ENCODE peak calls at places on chromosomes 6 and 20, in five cellular contexts. M, E, U, I and T are unnamed samples.

GRCh38 chr20:58651548-58651822 is 402 bp downstream of the STX16 start:
- DNase-seq in E (no peak), M (no peak), I (no peak), U (no peak), T (peak; percentile 25)

GRCh38 chr20:47744803-47745202 is 40.5 kb downstream of the SULF2 start:
- DNase-seq in E (no peak), M (no peak), U (no peak), I (no peak), T (no peak)

GRCh38 chr20:1327241-1327653 is 1.7 kb downstream of the SDCBP2 start:
- DNase-seq in U (no peak), M (no peak), E (peak; percentile 75), I (no peak), T (peak; percentile 75)

GRCh38 chr6:20310185-20310584 is 91.5 kb upstream of the E2F3 start:
- DNase-seq in E (no peak), U (no peak), I (no peak), M (no peak), T (no peak)

GRCh38 chr6:35061102-35061615 is 80.0 kb downstream of the TCP11 start:
- DNase-seq in E (no peak), M (no peak), I (no peak), U (no peak), T (no peak)

GRCh38 chr6:7411328-7411727 is 21.7 kb downstream of the RIOK1 start:
- DNase-seq in U (no peak), M (no peak), I (no peak), E (no peak), T (no peak)

GRCh38 chr6:119348308-119349040 is 1.1 kb downstream of the MAN1A1 start:
- DNase-seq in M (peak; percentile 14), E (no peak), U (peak; percentile 18), I (peak; percentile 74), T (peak; percentile 43)

GRCh38 chr6:90294614-90294988 is 2.0 kb downstream of the BACH2 start:
- DNase-seq in U (peak; percentile 12), I (no peak), E (no peak), M (peak; percentile 68), T (no peak)

DNA sequence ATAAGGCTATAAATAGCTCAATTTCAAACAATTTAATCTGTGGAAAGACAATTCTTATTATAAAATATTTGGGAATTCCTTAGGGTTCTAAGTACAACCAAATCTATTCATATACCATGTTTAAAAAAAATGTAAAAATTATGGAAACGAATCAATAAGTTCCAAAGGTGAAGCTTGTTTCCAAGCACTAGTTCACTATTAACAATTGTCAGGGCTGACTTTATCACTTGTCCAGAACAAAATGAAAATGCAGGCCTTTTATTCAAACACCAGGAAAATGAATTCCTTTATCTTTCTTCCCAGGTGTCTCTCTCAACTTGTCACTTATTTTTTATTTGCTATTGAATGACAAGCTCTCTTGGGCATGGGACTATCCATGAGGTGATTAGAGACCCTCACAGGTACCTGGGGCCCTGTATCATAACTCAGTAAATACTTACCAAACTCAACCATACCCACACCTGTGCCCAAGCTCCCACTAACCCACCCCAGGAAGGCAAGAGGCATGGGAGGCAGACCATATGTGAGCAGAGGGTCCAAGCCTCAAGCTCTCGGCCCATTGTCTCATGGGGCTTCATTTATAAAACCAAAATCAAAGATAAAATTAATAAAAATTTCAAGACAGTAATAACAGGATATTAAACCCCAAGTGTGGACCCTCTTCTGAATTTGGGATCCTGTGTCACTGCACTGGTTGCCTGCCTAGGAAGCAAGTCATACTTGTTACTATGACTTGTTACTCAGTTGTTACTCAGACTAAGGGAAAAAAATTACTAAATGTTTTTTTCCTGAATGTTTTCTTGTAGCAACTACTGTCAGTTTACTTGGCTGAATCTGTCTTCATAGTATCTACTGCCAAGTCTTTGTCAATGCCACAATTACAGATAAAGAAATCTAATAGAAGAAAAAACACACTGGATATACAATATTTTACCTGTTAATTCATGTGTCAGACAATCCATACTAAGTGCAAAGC is 54.7 kb downstream of the PTPRK start:
- DNase-seq in M (no peak), U (no peak), I (no peak), E (no peak), T (no peak)
- H3K27ac ChIP-seq in M (no peak overlapping the region), U (no peak overlapping the region), I (peak overlapping the region; percentile 55), E (no peak overlapping the region), T (no peak overlapping the region)

DNA sequence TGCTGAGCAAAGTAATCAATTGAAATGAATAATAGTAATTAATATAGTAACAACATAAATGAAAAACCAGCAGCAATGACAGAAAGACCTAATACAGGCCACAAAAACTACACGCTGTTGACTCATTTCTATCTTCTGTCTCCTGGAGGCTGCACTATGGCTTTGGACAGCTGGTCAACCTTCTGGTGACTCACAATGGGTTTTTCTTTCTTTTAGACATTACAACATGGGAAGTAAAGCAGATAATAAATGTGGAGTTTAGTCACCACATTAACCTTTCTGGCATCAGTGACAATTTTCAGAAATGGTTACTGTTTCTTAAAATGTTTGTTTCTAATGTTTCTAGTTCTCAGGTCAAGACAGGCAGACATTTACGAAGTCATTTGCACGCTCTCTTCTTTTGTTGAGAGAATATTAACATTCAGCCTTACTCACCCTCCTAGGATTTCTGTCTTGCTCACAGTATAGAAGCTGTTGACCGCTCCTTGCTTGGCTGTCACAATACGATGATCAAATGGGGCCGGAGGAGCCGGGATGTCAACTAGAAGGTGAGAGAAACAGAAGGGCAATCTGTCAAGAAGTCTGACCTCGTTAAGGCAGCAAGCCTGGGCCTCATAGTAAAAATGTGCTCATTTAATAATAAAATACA is 62.2 kb downstream of the MYLK4 start:
- DNase-seq in I (no peak), E (no peak), M (no peak), U (no peak), T (no peak)
- H3K27ac ChIP-seq in I (no peak overlapping the region), E (no peak overlapping the region), M (no peak overlapping the region), U (no peak overlapping the region), T (no peak overlapping the region)

GRCh38 chr20:16575390-16576140 is 2.3 kb upstream of the KIF16B start:
- DNase-seq in M (no peak), E (no peak), U (no peak), I (no peak), T (no peak)

GRCh38 chr20:16573011-16573965 is at the start of gene KIF16B:
- DNase-seq in U (peak; percentile 78), M (peak; percentile 62), I (peak; percentile 97), E (peak; percentile 95), T (peak; percentile 94)

GRCh38 chr20:16571333-16571732 is 1.9 kb downstream of the KIF16B start:
- DNase-seq in U (no peak), M (no peak), E (no peak), I (no peak), T (no peak)

GRCh38 chr20:16576219-16576618 is 3.0 kb upstream of the KIF16B start:
- DNase-seq in I (no peak), M (no peak), E (no peak), U (no peak), T (no peak)

GRCh38 chr20:16574656-16575355 is 1.6 kb upstream of the KIF16B start:
- DNase-seq in I (peak; percentile 98), U (peak; percentile 76), E (peak; percentile 91), M (peak; percentile 70), T (peak; percentile 95)
- H3K27ac ChIP-seq in I (peak overlapping the region; percentile 33), U (no peak overlapping the region), E (peak overlapping the region; percentile 70), M (peak overlapping the region; percentile 53), T (no peak overlapping the region)

DNA sequence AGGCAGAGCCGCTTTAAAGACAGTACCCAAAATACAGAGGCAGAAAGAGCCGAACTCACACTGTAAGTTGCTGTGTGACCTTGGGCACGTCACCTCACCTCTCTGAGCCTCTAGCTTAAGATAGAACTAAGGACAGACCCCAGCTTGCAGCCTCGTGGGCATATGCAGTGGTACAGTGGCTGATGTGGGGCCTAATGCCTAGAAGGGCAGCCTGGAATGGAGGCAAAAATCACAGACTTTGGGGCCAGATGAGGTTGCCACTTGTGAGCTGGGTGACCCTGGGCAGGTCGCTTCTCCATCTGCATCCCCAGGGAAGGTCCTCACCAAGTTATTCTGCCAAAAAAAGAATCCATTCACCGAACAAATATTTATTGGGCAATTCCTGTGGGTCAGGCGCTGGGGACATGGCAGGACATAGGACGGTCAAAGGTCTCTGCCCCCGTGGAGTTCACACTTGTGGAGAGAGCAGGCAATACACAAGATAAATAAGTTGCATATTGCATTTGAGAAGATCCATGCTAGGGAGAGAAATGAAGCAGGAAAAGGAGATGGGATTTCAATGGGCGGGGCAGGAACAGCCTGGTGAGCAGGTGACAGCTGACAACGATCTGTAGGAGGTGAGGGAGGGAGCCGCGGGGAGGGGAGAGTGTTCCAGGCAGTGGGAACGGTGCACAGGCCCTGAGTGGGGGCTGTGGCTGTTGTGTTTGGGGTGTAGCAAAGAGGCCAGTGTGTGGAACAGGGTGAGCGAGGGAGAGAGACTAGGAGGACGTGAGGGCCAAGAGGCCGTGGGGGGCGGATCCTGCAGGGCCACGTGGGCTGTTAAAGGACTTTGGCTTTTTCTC is 115.2 kb downstream of the CEBPB start:
- DNase-seq in M (no peak), I (no peak), E (peak; percentile 78), U (no peak), T (no peak)
- H3K27ac ChIP-seq in M (no peak overlapping the region), I (peak overlapping the region; percentile 74), E (peak overlapping the region; percentile 85), U (no peak overlapping the region), T (peak overlapping the region; percentile 96)

DNA sequence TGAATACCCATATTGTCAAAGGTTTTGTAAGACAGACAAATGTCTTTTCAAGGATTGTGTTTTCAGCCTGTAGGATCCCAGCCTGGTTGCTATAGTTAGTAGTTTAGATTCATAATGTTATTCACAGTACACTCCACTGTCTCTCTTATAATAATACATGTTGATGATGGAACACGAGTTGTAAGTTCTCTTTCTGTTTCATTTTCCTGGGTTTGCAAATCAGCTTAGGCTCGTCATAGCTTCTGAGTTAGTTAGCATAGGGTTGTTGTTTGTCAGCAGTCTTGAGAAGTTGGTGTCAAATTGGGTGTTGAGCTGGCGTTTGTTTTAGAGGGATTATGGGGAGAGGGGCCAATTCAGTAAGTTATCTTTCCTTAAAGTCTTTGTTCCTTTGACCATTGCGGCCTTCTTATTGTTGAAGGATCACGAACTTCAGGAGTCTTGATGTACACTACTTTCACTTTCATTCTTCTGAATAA is 45.8 kb downstream of the QKI start:
- DNase-seq in I (no peak), E (no peak), U (peak; percentile 6), M (peak; percentile 52), T (no peak)
- H3K27ac ChIP-seq in I (no peak overlapping the region), E (no peak overlapping the region), U (peak overlapping the region; percentile 81), M (peak overlapping the region; percentile 74), T (no peak overlapping the region)

GRCh38 chr20:63552481-63553249 is 1.3 kb upstream of the FNDC11 start:
- DNase-seq in E (no peak), I (no peak), M (peak; percentile 75), U (peak; percentile 48), T (no peak)
- H3K27ac ChIP-seq in E (no peak overlapping the region), I (no peak overlapping the region), M (peak overlapping the region; percentile 70), U (peak overlapping the region; percentile 74), T (no peak overlapping the region)

GRCh38 chr20:9492067-9492466 is 22.3 kb upstream of the LAMP5 start:
- DNase-seq in M (no peak), U (no peak), E (no peak), I (no peak), T (no peak)

GRCh38 chr20:9490171-9490570 is 24.2 kb upstream of the LAMP5 start:
- DNase-seq in I (no peak), M (no peak), U (no peak), E (no peak), T (no peak)

GRCh38 chr20:9485614-9486325 is 28.6 kb upstream of the LAMP5 start:
- DNase-seq in I (no peak), E (no peak), U (no peak), M (no peak), T (no peak)

GRCh38 chr20:9491324-9491723 is 23.1 kb upstream of the LAMP5 start:
- DNase-seq in E (no peak), I (no peak), U (no peak), M (no peak), T (no peak)

GRCh38 chr20:9488063-9488462 is 26.3 kb upstream of the LAMP5 start:
- DNase-seq in U (no peak), E (no peak), I (no peak), M (no peak), T (no peak)
- H3K27ac ChIP-seq in U (no peak overlapping the region), E (no peak overlapping the region), I (no peak overlapping the region), M (no peak overlapping the region), T (no peak overlapping the region)